ENCODE peak calls at places on chromosomes 2 and 18, in four cellular contexts. E, V, L and S are unnamed samples.
A peak's percentile ranks its signal among the peaks of the same experiment; 100 is the strongest.

GRCh38 chr2:41933585-41934322 is 114.1 kb upstream of the PKDCC start:
- DNase-seq in E (peak; percentile 75), V (peak; percentile 98), L (peak; percentile 69), S (no peak)

GRCh38 chr2:1584691-1585485 is 159.4 kb downstream of the PXDN start:
- DNase-seq in E (no peak), V (no peak), L (no peak), S (no peak)

GRCh38 chr2:97911922-97912575 is 83.7 kb downstream of the TMEM131 start:
- DNase-seq in E (no peak), V (peak; percentile 3), L (peak; percentile 8), S (no peak)

GRCh38 chr2:8346238-8346637 is 335.6 kb upstream of the ID2 start:
- DNase-seq in E (no peak), V (no peak), L (no peak), S (no peak)

GRCh38 chr2:191959209-191959608 is 112.3 kb upstream of the CAVIN2 start:
- DNase-seq in E (no peak), V (peak; percentile 48), L (no peak), S (no peak)

GRCh38 chr2:86393521-86394490 is 47.4 kb upstream of the KDM3A start:
- DNase-seq in E (peak; percentile 65), V (peak; percentile 48), L (no peak), S (peak; percentile 45)

GRCh38 chr2:230956827-230957755 is 32.0 kb upstream of the GPR55 start:
- DNase-seq in E (peak; percentile 73), V (peak; percentile 65), L (no peak), S (peak; percentile 27)

GRCh38 chr2:43372386-43373081 is 146.1 kb upstream of the ZFP36L2 start:
- DNase-seq in E (no peak), V (no peak), L (no peak), S (no peak)

GRCh38 chr2:216350214-216350789 is 22.0 kb downstream of the MARCHF4 start:
- DNase-seq in E (no peak), V (no peak), L (no peak), S (no peak)

GRCh38 chr2:133906926-133907325 is 338.7 kb upstream of the NCKAP5 start:
- DNase-seq in E (no peak), V (no peak), L (no peak), S (no peak)

GRCh38 chr2:225164406-225165048 is 122.3 kb upstream of the DOCK10 start:
- DNase-seq in E (no peak), V (peak; percentile 3), L (no peak), S (no peak)

GRCh38 chr2:11738589-11739436 is 7.6 kb upstream of the LPIN1 start:
- DNase-seq in E (peak; percentile 77), V (peak; percentile 95), L (peak; percentile 79), S (peak; percentile 78)

GRCh38 chr2:118056165-118056534 is 32.1 kb upstream of the INSIG2 start:
- DNase-seq in E (no peak), V (no peak), L (no peak), S (no peak)

GRCh38 chr2:126754240-126755004 is 98.5 kb downstream of the GYPC start:
- DNase-seq in E (no peak), V (no peak), L (no peak), S (no peak)

GRCh38 chr2:210955591-210955990 is 399.2 kb downstream of the CPS1 start:
- DNase-seq in E (peak; percentile 9), V (peak; percentile 60), L (no peak), S (peak; percentile 6)

GRCh38 chr2:39568561-39569006 is 97.1 kb upstream of the TMEM178A start:
- DNase-seq in E (peak; percentile 42), V (peak; percentile 83), L (peak; percentile 12), S (no peak)

GRCh38 chr18:50051288-50051687 is 143.7 kb downstream of the MYO5B start:
- DNase-seq in E (peak; percentile 33), V (peak; percentile 27), L (no peak), S (peak; percentile 50)

GRCh38 chr2:24418166-24418843 is 58.0 kb upstream of the ITSN2 start:
- DNase-seq in E (peak; percentile 35), V (no peak), L (no peak), S (no peak)

GRCh38 chr2:45031028-45031427 is 21.8 kb upstream of the SIX2 start:
- DNase-seq in E (no peak), V (no peak), L (no peak), S (no peak)

GRCh38 chr2:57947398-57947797 is 99.2 kb upstream of the VRK2 start:
- DNase-seq in E (no peak), V (no peak), L (no peak), S (no peak)

GRCh38 chr2:207993141-207993763 is 32.1 kb downstream of the PLEKHM3 start:
- DNase-seq in E (no peak), V (no peak), L (peak; percentile 12), S (no peak)

GRCh38 chr18:77248873-77249582 is 620 bp upstream of the GALR1 start:
- DNase-seq in E (no peak), V (no peak), L (no peak), S (no peak)

GRCh38 chr2:95525294-95526035 is 40.9 kb upstream of the TRIM43B start:
- DNase-seq in E (no peak), V (peak; percentile 39), L (no peak), S (peak; percentile 82)

GRCh38 chr2:95531254-95531771 is 46.8 kb upstream of the TRIM43B start:
- DNase-seq in E (no peak), V (no peak), L (no peak), S (no peak)

GRCh38 chr2:95524195-95524594 is 39.6 kb upstream of the TRIM43B start:
- DNase-seq in E (no peak), V (no peak), L (no peak), S (no peak)

GRCh38 chr2:95530734-95531133 is 46.2 kb upstream of the TRIM43B start:
- DNase-seq in E (no peak), V (peak; percentile 46), L (no peak), S (no peak)

DNA sequence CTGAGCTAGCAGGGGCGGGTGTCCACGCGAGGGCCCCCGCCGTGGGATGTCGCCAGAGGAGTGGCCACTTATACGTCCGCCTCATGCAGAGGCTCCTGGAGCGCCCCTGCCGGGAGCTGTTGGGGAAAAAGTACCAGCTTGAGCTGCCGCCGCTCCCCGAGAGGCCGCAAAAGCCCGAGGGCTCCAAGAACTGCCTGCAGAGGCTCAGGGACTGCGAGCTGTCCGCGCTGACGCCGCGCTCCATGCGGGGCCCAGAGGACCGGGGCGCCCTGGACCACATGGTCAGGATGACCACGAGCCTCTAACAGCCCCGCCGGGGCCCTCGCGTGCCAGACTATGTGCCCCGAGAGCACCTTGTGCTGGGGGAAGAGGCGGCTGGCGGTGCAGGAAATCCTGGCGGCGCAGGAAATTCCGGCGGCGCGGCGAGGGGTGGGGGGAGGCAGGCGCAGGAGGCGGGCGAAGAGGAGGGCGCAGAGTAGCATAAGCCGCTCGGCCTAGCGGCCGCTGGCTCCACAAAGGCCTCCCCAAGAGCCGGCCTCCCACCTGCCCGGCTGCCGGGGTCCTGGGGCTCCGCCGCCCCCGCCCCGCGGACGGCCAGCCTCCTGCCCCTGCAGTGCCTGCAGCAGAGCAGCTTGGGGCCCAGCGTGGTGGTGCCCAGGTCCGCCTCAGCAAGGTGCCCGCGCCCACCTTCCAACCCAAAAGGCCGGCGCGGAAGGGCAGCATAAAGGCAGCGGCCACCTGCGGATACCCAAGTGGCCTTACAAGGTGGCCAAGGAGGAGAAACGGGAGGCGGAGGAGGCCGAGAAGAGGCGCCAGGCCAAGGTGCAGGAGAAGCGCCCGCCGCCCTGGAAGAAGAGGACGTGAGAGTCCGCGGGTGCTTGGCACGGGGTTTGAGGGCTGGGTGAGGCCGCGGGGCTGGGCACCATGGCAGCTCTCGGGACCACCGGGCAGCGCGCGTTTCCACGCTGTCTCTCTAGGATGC is 42.1 kb upstream of the TRIM43B start:
- DNase-seq in E (no peak), V (peak; percentile 80), L (peak; percentile 44), S (peak; percentile 83)
- TF ChIP-seq CTCF in E (no peak), V (peak; percentile 37), L (peak; percentile 43), S (peak; percentile 16)

GRCh38 chr2:180604077-180604476 is 376.3 kb upstream of the UBE2E3 start:
- DNase-seq in E (peak; percentile 14), V (peak; percentile 19), L (no peak), S (peak; percentile 10)
- TF ChIP-seq CTCF in E (peak; percentile 32), V (peak; percentile 28), L (peak; percentile 0), S (peak; percentile 43)

DNA sequence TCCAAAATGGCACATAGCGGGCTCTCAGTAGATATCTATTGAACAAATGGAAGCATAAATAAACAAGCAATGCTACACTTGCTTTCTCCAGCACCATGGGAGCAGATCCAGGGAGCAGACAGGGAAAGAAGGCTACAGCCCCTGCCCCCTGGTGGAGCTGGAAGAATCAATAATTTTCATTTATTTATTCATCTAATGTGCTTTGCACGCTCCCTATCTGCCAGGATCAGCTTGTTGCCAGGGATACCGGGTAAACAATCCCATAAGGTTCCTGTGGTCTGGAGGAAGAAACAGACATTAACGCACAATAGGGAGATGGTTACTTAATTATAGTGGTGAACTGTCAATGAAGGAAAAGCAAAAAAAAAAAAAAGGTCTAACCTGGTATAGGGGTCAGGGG is 40.1 kb upstream of the CLASP1 start:
- DNase-seq in E (peak; percentile 37), V (peak; percentile 59), L (peak; percentile 49), S (peak; percentile 76)
- TF ChIP-seq CTCF in E (peak; percentile 20), V (peak; percentile 43), L (peak; percentile 49), S (peak; percentile 44)

GRCh38 chr18:48552130-48552529 is 13.3 kb downstream of the CTIF start:
- DNase-seq in E (no peak), V (no peak), L (no peak), S (no peak)

GRCh38 chr18:48555465-48555995 is 16.7 kb downstream of the CTIF start:
- DNase-seq in E (no peak), V (no peak), L (no peak), S (no peak)

GRCh38 chr18:48554610-48555400 is 16.0 kb downstream of the CTIF start:
- DNase-seq in E (no peak), V (no peak), L (no peak), S (no peak)

GRCh38 chr18:48551100-48551499 is 12.3 kb downstream of the CTIF start:
- DNase-seq in E (no peak), V (no peak), L (no peak), S (no peak)

DNA sequence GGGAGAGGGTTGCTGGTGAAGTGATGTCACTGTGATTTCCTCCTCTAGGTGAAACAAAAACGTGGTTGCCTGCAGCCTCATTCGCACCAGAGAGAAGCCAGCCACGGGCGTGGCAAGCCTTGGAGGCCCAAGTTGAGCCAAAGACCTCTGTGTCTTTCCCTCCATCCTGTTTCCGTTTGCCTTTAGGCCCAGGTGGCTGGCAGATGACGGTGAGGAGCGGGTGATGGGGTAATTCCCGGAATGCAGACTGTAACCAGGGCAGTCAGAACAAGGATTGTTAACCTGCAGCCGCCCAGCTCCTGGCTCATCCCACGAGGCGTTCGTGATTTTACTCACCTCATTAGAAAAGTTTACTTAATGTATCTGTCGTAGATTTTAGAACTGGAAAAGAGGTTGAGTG is 14.4 kb downstream of the CTIF start:
- DNase-seq in E (no peak), V (no peak), L (no peak), S (no peak)
- TF ChIP-seq CTCF in E (no peak), V (no peak), L (no peak), S (no peak)

GRCh38 chr18:11398625-11399024 is 210.8 kb upstream of the SLC35G4 start:
- DNase-seq in E (no peak), V (no peak), L (no peak), S (no peak)
- TF ChIP-seq CTCF in E (peak; percentile 15), V (peak; percentile 18), L (no peak), S (peak; percentile 12)